ENCODE peak calls at places on chromosome 15, in five cellular contexts. H is heart left ventricle, O is A673, F is right cardiac atrium, I is sigmoid colon. G is an unnamed sample.

GRCh38 chr15:43792761-43793493 is 807 bp downstream of the SERF2 start:
- DNase-seq in O (no peak), I (no peak), F (peak), H (peak), G (no peak)

GRCh38 chr15:68783226-68784054 is 37.3 kb downstream of the ANP32A start:
- DNase-seq in F (no peak), I (peak), O (peak), H (no peak), G (no peak)

GRCh38 chr15:67724679-67725365 is 100.5 kb upstream of the SKOR1 start:
- DNase-seq in H (no peak), I (no peak), O (no peak), F (no peak), G (no peak)

GRCh38 chr15:76038512-76038911 is 21.3 kb upstream of the TMEM266 start:
- DNase-seq in I (no peak), H (no peak), O (no peak), F (no peak), G (no peak)

GRCh38 chr15:20280933-20281463 is 260.6 kb downstream of the GOLGA6L6 start:
- DNase-seq in O (no peak), I (no peak), F (no peak), H (no peak), G (no peak)

GRCh38 chr15:83088876-83089275 is 18.6 kb upstream of the TM6SF1 start:
- DNase-seq in O (no peak), H (no peak), I (no peak), F (no peak), G (no peak)

GRCh38 chr15:90315276-90315982 is 36.7 kb upstream of the ZNF774 start:
- DNase-seq in I (peak), O (no peak), H (peak), F (peak), G (peak)

GRCh38 chr15:78304487-78305413 is 5.3 kb upstream of the SKIC8 start:
- DNase-seq in O (no peak), H (no peak), I (no peak), F (no peak), G (no peak)

GRCh38 chr15:68620721-68621528 is 42.1 kb downstream of the CORO2B start:
- DNase-seq in H (peak), F (peak), O (peak), I (peak), G (peak)

GRCh38 chr15:38688761-38689160 is 124.1 kb upstream of the RASGRP1 start:
- DNase-seq in O (no peak), I (no peak), H (no peak), F (no peak), G (no peak)

GRCh38 chr15:35626531-35626930 is 80.6 kb upstream of the DPH6 start:
- DNase-seq in I (no peak), H (no peak), F (no peak), O (no peak), G (no peak)

GRCh38 chr15:68590721-68591389 is 12.1 kb downstream of the CORO2B start:
- DNase-seq in O (no peak), F (no peak), H (no peak), I (no peak), G (no peak)

DNA sequence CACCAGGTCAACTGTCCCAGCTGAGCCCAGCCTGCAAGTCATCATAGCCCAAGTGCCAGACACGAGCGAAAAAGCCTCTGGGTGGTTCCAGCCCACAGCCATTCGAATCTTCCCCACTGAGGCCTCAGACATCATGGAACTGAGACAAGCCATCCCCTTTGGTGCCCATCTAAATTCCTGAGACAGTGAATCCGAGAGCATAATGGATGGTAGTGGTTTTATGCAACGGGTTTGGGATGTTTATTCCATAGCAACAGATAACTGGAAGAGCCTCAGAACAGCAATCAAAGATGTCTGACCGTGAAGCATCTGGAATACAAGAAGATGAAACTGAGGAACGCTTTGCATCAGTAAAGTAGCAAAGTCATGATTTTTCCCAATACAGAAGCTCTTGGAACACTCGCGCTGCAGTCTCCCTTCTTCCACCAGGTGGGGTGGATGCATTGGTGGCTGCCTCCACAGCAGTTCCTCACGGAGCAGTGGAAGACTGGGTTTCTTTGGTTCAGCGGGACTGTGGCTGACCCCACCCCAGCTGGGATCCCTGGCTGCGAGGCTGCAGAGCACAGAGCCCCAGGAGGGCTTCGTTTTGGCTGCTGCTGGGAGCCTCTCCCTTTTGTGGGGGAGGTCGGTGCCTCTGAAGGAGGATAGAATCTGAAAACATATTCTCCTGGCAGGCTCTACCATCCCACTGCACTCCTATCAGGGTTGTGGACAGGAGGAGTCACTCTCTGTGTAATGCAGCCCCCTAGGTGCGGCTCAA is 26.4 kb upstream of the PDE8A start:
- DNase-seq in I (peak), O (peak), H (peak), F (peak), G (no peak)
- H3K4me3 ChIP-seq in I (peak), O (peak), H (peak), F (peak), G (peak)

GRCh38 chr15:70701891-70702568 is 61.3 kb downstream of the UACA start:
- DNase-seq in O (peak), I (no peak), F (no peak), H (no peak), G (peak)
- H3K4me3 ChIP-seq in O (peak), I (peak), F (peak), H (peak), G (peak)

GRCh38 chr15:74425634-74426033 is 8.1 kb downstream of the SEMA7A start:
- DNase-seq in H (no peak), O (no peak), I (no peak), F (no peak), G (no peak)
- H3K4me3 ChIP-seq in H (no peak), O (no peak), I (no peak), F (no peak), G (no peak)

DNA sequence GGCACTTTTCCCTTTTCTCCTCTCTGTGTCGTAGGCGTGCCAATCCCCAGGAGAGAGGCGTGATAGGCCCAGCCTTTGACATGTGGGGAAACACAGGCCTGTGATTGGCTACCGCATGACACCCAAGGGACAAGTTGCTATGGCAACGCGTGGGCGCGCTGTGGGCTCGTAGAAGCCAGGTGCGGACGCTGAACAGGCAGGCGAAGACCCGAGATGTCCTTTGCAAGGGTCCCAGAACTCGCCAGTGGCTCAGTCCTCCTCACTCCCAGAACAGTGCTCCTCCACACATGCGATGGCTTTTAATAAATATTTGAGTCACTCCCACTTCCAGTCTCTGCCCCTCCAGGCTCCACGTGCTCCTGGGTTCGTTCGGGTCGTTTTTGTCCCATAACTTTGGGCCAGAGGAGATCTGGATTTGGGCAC is 4.2 kb downstream of the SLC51B start:
- DNase-seq in H (peak), I (peak), O (peak), F (peak), G (peak)
- H3K4me3 ChIP-seq in H (peak), I (peak), O (peak), F (peak), G (peak)

GRCh38 chr15:58369261-58369699 is 62.5 kb upstream of the LIPC start:
- DNase-seq in H (no peak), F (no peak), O (no peak), I (no peak), G (no peak)
- H3K4me3 ChIP-seq in H (no peak), F (no peak), O (no peak), I (no peak), G (no peak)

GRCh38 chr15:80640546-80641121 is 54.5 kb upstream of the ABHD17C start:
- DNase-seq in H (no peak), F (no peak), O (no peak), I (no peak), G (no peak)
- H3K4me3 ChIP-seq in H (no peak), F (no peak), O (no peak), I (no peak), G (no peak)

DNA sequence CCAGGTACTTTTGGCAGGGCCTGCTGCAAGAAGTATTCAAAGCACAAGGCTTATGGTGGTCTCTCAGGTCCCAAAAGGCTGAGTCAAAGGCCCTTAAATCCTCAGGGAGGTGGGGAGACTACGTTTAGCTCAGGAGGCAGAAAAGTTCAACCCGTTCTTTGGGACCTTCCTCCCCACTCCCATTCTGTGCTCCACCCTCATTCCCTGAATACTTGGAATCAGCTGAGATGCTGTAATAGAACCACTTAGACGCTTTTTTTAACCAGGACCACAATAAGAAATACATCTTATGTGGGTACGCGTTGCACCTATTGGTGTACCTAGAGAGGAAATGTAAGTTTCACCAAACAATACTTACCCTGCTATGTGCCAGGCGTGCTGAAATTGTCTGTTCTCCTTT is 58.0 kb downstream of the FAM174B start:
- DNase-seq in F (no peak), H (no peak), O (no peak), I (no peak), G (no peak)
- H3K4me3 ChIP-seq in F (no peak), H (no peak), O (no peak), I (no peak), G (no peak)

GRCh38 chr15:61092387-61093157 is 136.5 kb downstream of the RORA start:
- DNase-seq in H (no peak), O (no peak), I (no peak), F (no peak), G (no peak)

GRCh38 chr15:61088675-61089074 is 140.4 kb downstream of the RORA start:
- DNase-seq in O (no peak), F (no peak), H (no peak), I (no peak), G (no peak)

GRCh38 chr15:61086756-61087155 is 142.3 kb downstream of the RORA start:
- DNase-seq in H (no peak), I (no peak), O (no peak), F (no peak), G (no peak)

GRCh38 chr15:61087601-61088000 is 141.5 kb downstream of the RORA start:
- DNase-seq in H (no peak), I (no peak), O (no peak), F (no peak), G (no peak)

GRCh38 chr15:61091229-61091628 is 137.9 kb downstream of the RORA start:
- DNase-seq in F (no peak), H (no peak), I (no peak), O (peak), G (no peak)
- H3K4me3 ChIP-seq in F (no peak), H (no peak), I (no peak), O (peak), G (no peak)

G was measured in skeletal muscle cell.